ENCODE peak calls at places on chromosomes 12 and 14, in seven cellular contexts. One of them, this sample, is unnamed.

GRCh38 chr14:80213602-80214001 is 2.3 kb upstream of the DIO2 start:
- DNase-seq in cardiac muscle cell: peak; percentile 53
- DNase-seq in prostate gland: no peak
- DNase-seq in pancreas: no peak
- DNase-seq in effector memory CD4-positive, alpha-beta T cell: no peak
- DNase-seq in ovary: no peak
- DNase-seq in colonic mucosa: peak; percentile 43
- DNase-seq in this sample: no peak

GRCh38 chr12:118553856-118554504 is 177.6 kb downstream of the SUDS3 start:
- DNase-seq in colonic mucosa: no peak
- DNase-seq in ovary: no peak
- DNase-seq in prostate gland: no peak
- DNase-seq in pancreas: no peak
- DNase-seq in effector memory CD4-positive, alpha-beta T cell: no peak
- DNase-seq in cardiac muscle cell: no peak
- DNase-seq in this sample: no peak

GRCh38 chr12:127260531-127260930 is 1006.4 kb upstream of the TMEM132C start:
- DNase-seq in prostate gland: no peak
- DNase-seq in cardiac muscle cell: no peak
- DNase-seq in ovary: no peak
- DNase-seq in pancreas: no peak
- DNase-seq in colonic mucosa: no peak
- DNase-seq in effector memory CD4-positive, alpha-beta T cell: no peak
- DNase-seq in this sample: no peak

GRCh38 chr12:67217647-67218046 is 51.5 kb upstream of the CAND1 start:
- DNase-seq in prostate gland: no peak
- DNase-seq in colonic mucosa: no peak
- DNase-seq in effector memory CD4-positive, alpha-beta T cell: no peak
- DNase-seq in cardiac muscle cell: no peak
- DNase-seq in ovary: no peak
- DNase-seq in pancreas: no peak
- DNase-seq in this sample: no peak

GRCh38 chr12:99824900-99825562 is 159.7 kb downstream of the ANKS1B start:
- DNase-seq in colonic mucosa: no peak
- DNase-seq in cardiac muscle cell: no peak
- DNase-seq in ovary: no peak
- DNase-seq in effector memory CD4-positive, alpha-beta T cell: no peak
- DNase-seq in prostate gland: peak; percentile 4
- DNase-seq in pancreas: no peak
- DNase-seq in this sample: no peak

GRCh38 chr12:127496255-127496654 is 770.7 kb upstream of the TMEM132C start:
- DNase-seq in ovary: no peak
- DNase-seq in effector memory CD4-positive, alpha-beta T cell: no peak
- DNase-seq in colonic mucosa: no peak
- DNase-seq in prostate gland: no peak
- DNase-seq in pancreas: no peak
- DNase-seq in cardiac muscle cell: no peak
- DNase-seq in this sample: no peak

GRCh38 chr12:71201136-71201679 is 43.4 kb upstream of the TSPAN8 start:
- DNase-seq in ovary: no peak
- DNase-seq in effector memory CD4-positive, alpha-beta T cell: no peak
- DNase-seq in colonic mucosa: no peak
- DNase-seq in prostate gland: no peak
- DNase-seq in pancreas: no peak
- DNase-seq in cardiac muscle cell: no peak
- DNase-seq in this sample: no peak

GRCh38 chr12:14695685-14696084 is 714 bp downstream of the GUCY2C start:
- DNase-seq in effector memory CD4-positive, alpha-beta T cell: no peak
- DNase-seq in colonic mucosa: peak; percentile 57
- DNase-seq in prostate gland: no peak
- DNase-seq in ovary: no peak
- DNase-seq in pancreas: no peak
- DNase-seq in cardiac muscle cell: no peak
- DNase-seq in this sample: no peak

GRCh38 chr12:15701721-15702156 is 87.4 kb downstream of the EPS8 start:
- DNase-seq in ovary: no peak
- DNase-seq in effector memory CD4-positive, alpha-beta T cell: no peak
- DNase-seq in colonic mucosa: no peak
- DNase-seq in cardiac muscle cell: no peak
- DNase-seq in prostate gland: no peak
- DNase-seq in pancreas: no peak
- DNase-seq in this sample: no peak

GRCh38 chr14:57302883-57303282 is 34.1 kb downstream of the AP5M1 start:
- DNase-seq in colonic mucosa: no peak
- DNase-seq in prostate gland: no peak
- DNase-seq in effector memory CD4-positive, alpha-beta T cell: no peak
- DNase-seq in ovary: no peak
- DNase-seq in cardiac muscle cell: no peak
- DNase-seq in pancreas: no peak
- DNase-seq in this sample: no peak

GRCh38 chr12:55743131-55743921 is 404 bp downstream of the GDF11 start:
- DNase-seq in pancreas: peak; percentile 76
- DNase-seq in colonic mucosa: peak; percentile 44
- DNase-seq in cardiac muscle cell: peak; percentile 89
- DNase-seq in ovary: peak; percentile 70
- DNase-seq in effector memory CD4-positive, alpha-beta T cell: no peak
- DNase-seq in prostate gland: peak; percentile 38
- DNase-seq in this sample: peak; percentile 46

GRCh38 chr14:68703093-68703492 is 89.8 kb downstream of the ZFP36L1 start:
- DNase-seq in ovary: no peak
- DNase-seq in effector memory CD4-positive, alpha-beta T cell: no peak
- DNase-seq in prostate gland: no peak
- DNase-seq in colonic mucosa: no peak
- DNase-seq in pancreas: no peak
- DNase-seq in cardiac muscle cell: no peak
- DNase-seq in this sample: no peak

GRCh38 chr14:64438181-64438839 is 27.0 kb upstream of the AKAP5 start:
- DNase-seq in cardiac muscle cell: no peak
- DNase-seq in prostate gland: no peak
- DNase-seq in pancreas: no peak
- DNase-seq in effector memory CD4-positive, alpha-beta T cell: no peak
- DNase-seq in colonic mucosa: no peak
- DNase-seq in ovary: peak; percentile 19
- DNase-seq in this sample: no peak

GRCh38 chr12:54378791-54379400 is 5.6 kb downstream of the ZNF385A start:
- DNase-seq in prostate gland: no peak
- DNase-seq in colonic mucosa: peak; percentile 73
- DNase-seq in pancreas: peak; percentile 87
- DNase-seq in ovary: peak; percentile 55
- DNase-seq in cardiac muscle cell: peak; percentile 76
- DNase-seq in effector memory CD4-positive, alpha-beta T cell: no peak
- DNase-seq in this sample: no peak

GRCh38 chr14:76767681-76768055 is 6.4 kb downstream of the VASH1 start:
- DNase-seq in prostate gland: no peak
- DNase-seq in ovary: no peak
- DNase-seq in effector memory CD4-positive, alpha-beta T cell: no peak
- DNase-seq in cardiac muscle cell: no peak
- DNase-seq in colonic mucosa: no peak
- DNase-seq in pancreas: no peak
- DNase-seq in this sample: no peak

GRCh38 chr14:95018845-95019244 is 138.5 kb downstream of the DICER1 start:
- DNase-seq in prostate gland: no peak
- DNase-seq in effector memory CD4-positive, alpha-beta T cell: no peak
- DNase-seq in ovary: no peak
- DNase-seq in colonic mucosa: no peak
- DNase-seq in pancreas: no peak
- DNase-seq in cardiac muscle cell: no peak
- DNase-seq in this sample: no peak

GRCh38 chr12:104686196-104686595 is 229.4 kb downstream of the CHST11 start:
- DNase-seq in colonic mucosa: no peak
- DNase-seq in ovary: no peak
- DNase-seq in effector memory CD4-positive, alpha-beta T cell: no peak
- DNase-seq in pancreas: no peak
- DNase-seq in cardiac muscle cell: no peak
- DNase-seq in prostate gland: no peak
- DNase-seq in this sample: no peak

GRCh38 chr14:32201816-32202467 is at the start of gene RNU6-7:
- DNase-seq in effector memory CD4-positive, alpha-beta T cell: no peak
- DNase-seq in prostate gland: no peak
- DNase-seq in ovary: peak; percentile 66
- DNase-seq in colonic mucosa: peak; percentile 29
- DNase-seq in pancreas: no peak
- DNase-seq in cardiac muscle cell: peak; percentile 62
- DNase-seq in this sample: peak; percentile 41

GRCh38 chr12:100164153-100164704 is 21.6 kb upstream of the BLTP3B start:
- DNase-seq in cardiac muscle cell: no peak
- DNase-seq in pancreas: no peak
- DNase-seq in ovary: no peak
- DNase-seq in prostate gland: no peak
- DNase-seq in effector memory CD4-positive, alpha-beta T cell: no peak
- DNase-seq in colonic mucosa: no peak
- DNase-seq in this sample: no peak

GRCh38 chr12:89821901-89822300 is 113.3 kb upstream of the ATP2B1 start:
- DNase-seq in cardiac muscle cell: no peak
- DNase-seq in prostate gland: no peak
- DNase-seq in pancreas: no peak
- DNase-seq in effector memory CD4-positive, alpha-beta T cell: no peak
- DNase-seq in colonic mucosa: no peak
- DNase-seq in ovary: no peak
- DNase-seq in this sample: no peak

GRCh38 chr12:108955225-108955835 is 65.5 kb downstream of the SVOP start:
- DNase-seq in pancreas: no peak
- DNase-seq in effector memory CD4-positive, alpha-beta T cell: no peak
- DNase-seq in cardiac muscle cell: peak; percentile 5
- DNase-seq in colonic mucosa: no peak
- DNase-seq in prostate gland: peak; percentile 39
- DNase-seq in ovary: no peak
- DNase-seq in this sample: no peak

GRCh38 chr12:91434081-91434480 is 251.5 kb upstream of the DCN start:
- DNase-seq in prostate gland: no peak
- DNase-seq in cardiac muscle cell: no peak
- DNase-seq in pancreas: no peak
- DNase-seq in colonic mucosa: no peak
- DNase-seq in ovary: no peak
- DNase-seq in effector memory CD4-positive, alpha-beta T cell: no peak
- DNase-seq in this sample: no peak

GRCh38 chr12:114873656-114874055 is 189.7 kb upstream of the TBX3 start:
- DNase-seq in cardiac muscle cell: no peak
- DNase-seq in colonic mucosa: no peak
- DNase-seq in effector memory CD4-positive, alpha-beta T cell: no peak
- DNase-seq in ovary: no peak
- DNase-seq in pancreas: no peak
- DNase-seq in prostate gland: no peak
- DNase-seq in this sample: no peak

GRCh38 chr14:91113829-91114078 is at the start of gene DGLUCY:
- DNase-seq in colonic mucosa: peak; percentile 87
- DNase-seq in prostate gland: peak; percentile 71
- DNase-seq in pancreas: no peak
- DNase-seq in cardiac muscle cell: peak; percentile 83
- DNase-seq in effector memory CD4-positive, alpha-beta T cell: peak; percentile 20
- DNase-seq in ovary: peak; percentile 72
- DNase-seq in this sample: no peak

GRCh38 chr12:6796576-6796975 is 7.2 kb downstream of the CD4 start:
- DNase-seq in pancreas: no peak
- DNase-seq in effector memory CD4-positive, alpha-beta T cell: no peak
- DNase-seq in prostate gland: no peak
- DNase-seq in cardiac muscle cell: no peak
- DNase-seq in ovary: no peak
- DNase-seq in colonic mucosa: no peak
- DNase-seq in this sample: no peak

GRCh38 chr12:67710582-67710981 is 62.0 kb downstream of the DYRK2 start:
- DNase-seq in cardiac muscle cell: no peak
- DNase-seq in colonic mucosa: peak; percentile 92
- DNase-seq in pancreas: no peak
- DNase-seq in prostate gland: peak; percentile 50
- DNase-seq in ovary: no peak
- DNase-seq in effector memory CD4-positive, alpha-beta T cell: no peak
- DNase-seq in this sample: no peak

GRCh38 chr12:54750-55535 is 11.6 kb upstream of the IQSEC3 start:
- DNase-seq in colonic mucosa: no peak
- DNase-seq in prostate gland: no peak
- DNase-seq in cardiac muscle cell: no peak
- DNase-seq in pancreas: no peak
- DNase-seq in effector memory CD4-positive, alpha-beta T cell: no peak
- DNase-seq in ovary: no peak
- DNase-seq in this sample: no peak

GRCh38 chr12:49558526-49558925 is 9.4 kb downstream of the MCRS1 start:
- DNase-seq in effector memory CD4-positive, alpha-beta T cell: no peak
- DNase-seq in pancreas: no peak
- DNase-seq in ovary: no peak
- DNase-seq in cardiac muscle cell: no peak
- DNase-seq in prostate gland: no peak
- DNase-seq in colonic mucosa: no peak
- DNase-seq in this sample: no peak
- H3K36me3 ChIP-seq in effector memory CD4-positive, alpha-beta T cell: peaks cover 65% of the 10 kb centered on the region
- H3K36me3 ChIP-seq in pancreas: peaks cover 21% of the 10 kb centered on the region
- H3K36me3 ChIP-seq in ovary: no peaks in the 10 kb centered on the region
- H3K36me3 ChIP-seq in cardiac muscle cell: peaks cover 31% of the 10 kb centered on the region
- H3K36me3 ChIP-seq in prostate gland: peaks cover 34% of the 10 kb centered on the region
- H3K36me3 ChIP-seq in colonic mucosa: peaks cover 7% of the 10 kb centered on the region
- H3K36me3 ChIP-seq in this sample: peaks cover 46% of the 10 kb centered on the region

DNA sequence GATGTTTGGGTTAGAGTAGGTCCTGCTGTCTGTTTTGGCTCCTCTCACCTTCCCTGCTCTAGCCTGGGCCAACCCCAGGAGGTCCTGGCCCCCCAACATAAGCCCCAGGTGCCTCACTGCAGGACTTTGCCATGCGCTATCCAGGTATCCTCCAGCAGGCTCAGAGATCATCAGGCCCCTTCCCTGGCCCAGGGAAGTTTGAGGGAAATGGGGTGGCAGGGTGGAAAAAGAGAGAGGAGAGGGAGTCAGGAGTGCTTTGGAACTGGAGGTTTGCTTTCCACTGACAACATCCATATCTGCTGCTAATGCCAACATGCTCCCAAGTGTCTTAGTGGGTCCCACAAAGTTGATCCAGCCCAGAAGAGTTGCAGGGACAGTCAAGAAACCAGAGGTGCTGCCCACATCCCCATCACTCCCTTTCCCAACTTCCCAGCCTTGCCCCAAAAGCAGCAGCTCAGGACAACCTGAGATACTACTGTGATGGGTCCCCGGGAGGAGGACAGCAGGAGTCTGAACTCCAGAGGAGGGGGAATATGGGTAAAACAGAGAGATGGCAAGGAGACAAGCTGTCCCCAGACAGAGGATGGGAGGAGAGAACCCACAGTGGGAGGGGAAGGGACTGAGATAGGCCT is 677 bp downstream of the TNS2 start:
- DNase-seq in ovary: no peak
- DNase-seq in effector memory CD4-positive, alpha-beta T cell: no peak
- DNase-seq in pancreas: no peak
- DNase-seq in colonic mucosa: no peak
- DNase-seq in cardiac muscle cell: no peak
- DNase-seq in prostate gland: no peak
- DNase-seq in this sample: no peak
- H3K27ac ChIP-seq in ovary: peak overlapping the region; percentile 96
- H3K27ac ChIP-seq in effector memory CD4-positive, alpha-beta T cell: no peak overlapping the region
- H3K27ac ChIP-seq in pancreas: peak overlapping the region; percentile 95
- H3K27ac ChIP-seq in colonic mucosa: peak overlapping the region; percentile 97
- H3K27ac ChIP-seq in cardiac muscle cell: no peak overlapping the region
- H3K27ac ChIP-seq in prostate gland: peak overlapping the region; percentile 99
- H3K27ac ChIP-seq in this sample: no peak overlapping the region

GRCh38 chr12:23980826-23981225 is 31.4 kb upstream of the SOX5 start:
- DNase-seq in prostate gland: no peak
- DNase-seq in colonic mucosa: no peak
- DNase-seq in ovary: no peak
- DNase-seq in cardiac muscle cell: no peak
- DNase-seq in effector memory CD4-positive, alpha-beta T cell: no peak
- DNase-seq in pancreas: no peak
- DNase-seq in this sample: no peak
- H3K4me1 ChIP-seq in prostate gland: no peaks in the 10 kb centered on the region
- H3K4me1 ChIP-seq in colonic mucosa: no peaks in the 10 kb centered on the region
- H3K4me1 ChIP-seq in ovary: peaks cover 3% of the 10 kb centered on the region
- H3K4me1 ChIP-seq in cardiac muscle cell: no peaks in the 10 kb centered on the region
- H3K4me1 ChIP-seq in effector memory CD4-positive, alpha-beta T cell: no peaks in the 10 kb centered on the region
- H3K4me1 ChIP-seq in pancreas: no peaks in the 10 kb centered on the region
- H3K4me1 ChIP-seq in this sample: no peaks in the 10 kb centered on the region

GRCh38 chr14:50452979-50453705 is 56.5 kb upstream of the CDKL1 start:
- DNase-seq in prostate gland: no peak
- DNase-seq in ovary: no peak
- DNase-seq in pancreas: no peak
- DNase-seq in colonic mucosa: no peak
- DNase-seq in effector memory CD4-positive, alpha-beta T cell: no peak
- DNase-seq in cardiac muscle cell: no peak
- DNase-seq in this sample: no peak
- H3K36me3 ChIP-seq in prostate gland: no peaks in the 10 kb centered on the region
- H3K36me3 ChIP-seq in ovary: no peaks in the 10 kb centered on the region
- H3K36me3 ChIP-seq in pancreas: no peaks in the 10 kb centered on the region
- H3K36me3 ChIP-seq in colonic mucosa: peaks cover 6% of the 10 kb centered on the region
- H3K36me3 ChIP-seq in effector memory CD4-positive, alpha-beta T cell: peaks cover 25% of the 10 kb centered on the region
- H3K36me3 ChIP-seq in cardiac muscle cell: peaks cover 40% of the 10 kb centered on the region
- H3K36me3 ChIP-seq in this sample: peaks cover 5% of the 10 kb centered on the region

This sample was measured in CD8-positive, alpha-beta memory T cell.